ENCODE peak calls at places on chromosomes 11 and 22, in nine cellular contexts. One of them, this sample, is unnamed.
A peak's percentile ranks its signal among the peaks of the same experiment; 100 is the strongest.

GRCh38 chr11:88320149-88320559 is 17.4 kb downstream of the CTSC start:
- DNase-seq in H9: no peak
- DNase-seq in SK-N-SH: no peak
- DNase-seq in lower lobe of right lung: no peak
- DNase-seq in GM23338: no peak
- DNase-seq in cardiac muscle cell: no peak
- DNase-seq in IMR-90: peak; percentile 76
- DNase-seq in upper lobe of left lung: no peak
- DNase-seq in stomach: no peak
- DNase-seq in this sample: no peak

GRCh38 chr22:47148956-47149748 is 386.7 kb downstream of the TBC1D22A start:
- DNase-seq in IMR-90: no peak
- DNase-seq in H9: no peak
- DNase-seq in lower lobe of right lung: no peak
- DNase-seq in GM23338: no peak
- DNase-seq in SK-N-SH: no peak
- DNase-seq in cardiac muscle cell: no peak
- DNase-seq in upper lobe of left lung: no peak
- DNase-seq in stomach: no peak
- DNase-seq in this sample: no peak

GRCh38 chr11:64659417-64660144 is 63.4 kb downstream of the NRXN2 start:
- DNase-seq in stomach: no peak
- DNase-seq in H9: no peak
- DNase-seq in IMR-90: peak; percentile 93
- DNase-seq in GM23338: no peak
- DNase-seq in upper lobe of left lung: no peak
- DNase-seq in cardiac muscle cell: no peak
- DNase-seq in lower lobe of right lung: peak; percentile 22
- DNase-seq in SK-N-SH: no peak
- DNase-seq in this sample: no peak

GRCh38 chr11:61187505-61188130 is 15.7 kb upstream of the PGA3 start:
- DNase-seq in lower lobe of right lung: peak; percentile 76
- DNase-seq in SK-N-SH: peak; percentile 83
- DNase-seq in cardiac muscle cell: peak; percentile 89
- DNase-seq in upper lobe of left lung: peak; percentile 75
- DNase-seq in IMR-90: peak; percentile 77
- DNase-seq in GM23338: peak; percentile 93
- DNase-seq in H9: peak; percentile 77
- DNase-seq in stomach: peak; percentile 86
- DNase-seq in this sample: no peak

GRCh38 chr11:12410006-12410728 is 32.8 kb downstream of the PARVA start:
- DNase-seq in IMR-90: peak; percentile 51
- DNase-seq in lower lobe of right lung: no peak
- DNase-seq in SK-N-SH: peak; percentile 30
- DNase-seq in GM23338: peak; percentile 38
- DNase-seq in upper lobe of left lung: no peak
- DNase-seq in H9: peak; percentile 49
- DNase-seq in cardiac muscle cell: peak; percentile 15
- DNase-seq in stomach: no peak
- DNase-seq in this sample: no peak

GRCh38 chr11:92329644-92330043 is 105.0 kb downstream of the FAT3 start:
- DNase-seq in SK-N-SH: no peak
- DNase-seq in lower lobe of right lung: no peak
- DNase-seq in IMR-90: peak; percentile 38
- DNase-seq in GM23338: no peak
- DNase-seq in cardiac muscle cell: no peak
- DNase-seq in stomach: no peak
- DNase-seq in upper lobe of left lung: no peak
- DNase-seq in H9: no peak
- DNase-seq in this sample: no peak

GRCh38 chr22:36872084-36872483 is 11.3 kb downstream of the NCF4 start:
- DNase-seq in GM23338: no peak
- DNase-seq in stomach: no peak
- DNase-seq in SK-N-SH: peak; percentile 3
- DNase-seq in H9: no peak
- DNase-seq in lower lobe of right lung: no peak
- DNase-seq in cardiac muscle cell: no peak
- DNase-seq in IMR-90: no peak
- DNase-seq in upper lobe of left lung: no peak
- DNase-seq in this sample: no peak

GRCh38 chr11:18907391-18907790 is 31.8 kb downstream of the MRGPRX1 start:
- DNase-seq in stomach: no peak
- DNase-seq in GM23338: no peak
- DNase-seq in cardiac muscle cell: no peak
- DNase-seq in lower lobe of right lung: no peak
- DNase-seq in SK-N-SH: no peak
- DNase-seq in H9: no peak
- DNase-seq in upper lobe of left lung: no peak
- DNase-seq in IMR-90: no peak
- DNase-seq in this sample: no peak

GRCh38 chr11:71171576-71171975 is 80.8 kb downstream of the SHANK2 start:
- DNase-seq in IMR-90: no peak
- DNase-seq in stomach: no peak
- DNase-seq in lower lobe of right lung: no peak
- DNase-seq in cardiac muscle cell: no peak
- DNase-seq in upper lobe of left lung: no peak
- DNase-seq in GM23338: no peak
- DNase-seq in SK-N-SH: no peak
- DNase-seq in H9: no peak
- DNase-seq in this sample: no peak

GRCh38 chr11:60428517-60428916 is 855 bp upstream of the MS4A5 start:
- DNase-seq in cardiac muscle cell: no peak
- DNase-seq in lower lobe of right lung: no peak
- DNase-seq in GM23338: no peak
- DNase-seq in IMR-90: no peak
- DNase-seq in stomach: no peak
- DNase-seq in SK-N-SH: no peak
- DNase-seq in H9: no peak
- DNase-seq in upper lobe of left lung: no peak
- DNase-seq in this sample: no peak

GRCh38 chr11:19723572-19724342 is 11.1 kb downstream of the NAV2 start:
- DNase-seq in IMR-90: peak; percentile 55
- DNase-seq in H9: no peak
- DNase-seq in cardiac muscle cell: no peak
- DNase-seq in SK-N-SH: peak; percentile 85
- DNase-seq in lower lobe of right lung: peak; percentile 47
- DNase-seq in GM23338: no peak
- DNase-seq in upper lobe of left lung: no peak
- DNase-seq in stomach: no peak
- DNase-seq in this sample: peak; percentile 70

GRCh38 chr11:133526790-133527189 is 5.5 kb downstream of the OPCML start:
- DNase-seq in stomach: no peak
- DNase-seq in lower lobe of right lung: no peak
- DNase-seq in IMR-90: no peak
- DNase-seq in upper lobe of left lung: no peak
- DNase-seq in SK-N-SH: peak; percentile 61
- DNase-seq in H9: no peak
- DNase-seq in cardiac muscle cell: peak; percentile 71
- DNase-seq in GM23338: no peak
- DNase-seq in this sample: no peak

GRCh38 chr11:128116447-128117240 is 470.7 kb downstream of the ETS1 start:
- DNase-seq in SK-N-SH: no peak
- DNase-seq in stomach: no peak
- DNase-seq in cardiac muscle cell: peak; percentile 0
- DNase-seq in GM23338: no peak
- DNase-seq in IMR-90: no peak
- DNase-seq in H9: no peak
- DNase-seq in upper lobe of left lung: no peak
- DNase-seq in lower lobe of right lung: no peak
- DNase-seq in this sample: no peak

GRCh38 chr22:38504731-38505594 is 1.1 kb downstream of the DDX17 start:
- DNase-seq in IMR-90: peak; percentile 48
- DNase-seq in stomach: peak; percentile 63
- DNase-seq in SK-N-SH: peak; percentile 11
- DNase-seq in GM23338: peak; percentile 53
- DNase-seq in upper lobe of left lung: peak; percentile 72
- DNase-seq in H9: no peak
- DNase-seq in cardiac muscle cell: peak; percentile 32
- DNase-seq in lower lobe of right lung: peak; percentile 80
- DNase-seq in this sample: peak; percentile 85

GRCh38 chr11:35045219-35045819 is 93.7 kb upstream of the CD44 start:
- DNase-seq in H9: no peak
- DNase-seq in lower lobe of right lung: no peak
- DNase-seq in upper lobe of left lung: peak; percentile 49
- DNase-seq in IMR-90: no peak
- DNase-seq in cardiac muscle cell: no peak
- DNase-seq in stomach: no peak
- DNase-seq in GM23338: no peak
- DNase-seq in SK-N-SH: no peak
- DNase-seq in this sample: no peak

GRCh38 chr11:90476442-90477007 is 253.7 kb upstream of the CHORDC1 start:
- DNase-seq in H9: peak; percentile 31
- DNase-seq in SK-N-SH: peak; percentile 2
- DNase-seq in GM23338: peak; percentile 67
- DNase-seq in cardiac muscle cell: peak; percentile 55
- DNase-seq in IMR-90: peak; percentile 0
- DNase-seq in lower lobe of right lung: no peak
- DNase-seq in upper lobe of left lung: peak; percentile 38
- DNase-seq in stomach: peak; percentile 37
- DNase-seq in this sample: no peak

GRCh38 chr11:65314501-65315203 is at the start of gene CDC42EP2:
- DNase-seq in GM23338: peak; percentile 87
- DNase-seq in IMR-90: peak; percentile 80
- DNase-seq in H9: peak; percentile 86
- DNase-seq in upper lobe of left lung: peak; percentile 93
- DNase-seq in lower lobe of right lung: peak; percentile 92
- DNase-seq in SK-N-SH: peak; percentile 97
- DNase-seq in cardiac muscle cell: peak; percentile 94
- DNase-seq in stomach: peak; percentile 91
- DNase-seq in this sample: peak; percentile 95

GRCh38 chr11:3136542-3137455 is 28.3 kb downstream of the OSBPL5 start:
- DNase-seq in stomach: no peak
- DNase-seq in cardiac muscle cell: no peak
- DNase-seq in lower lobe of right lung: peak; percentile 36
- DNase-seq in GM23338: no peak
- DNase-seq in upper lobe of left lung: no peak
- DNase-seq in SK-N-SH: no peak
- DNase-seq in IMR-90: no peak
- DNase-seq in H9: no peak
- DNase-seq in this sample: peak; percentile 57

GRCh38 chr11:46247664-46248063 is 29.8 kb upstream of the CREB3L1 start:
- DNase-seq in IMR-90: peak; percentile 54
- DNase-seq in stomach: peak; percentile 75
- DNase-seq in SK-N-SH: no peak
- DNase-seq in GM23338: peak; percentile 94
- DNase-seq in cardiac muscle cell: peak; percentile 42
- DNase-seq in H9: peak; percentile 80
- DNase-seq in lower lobe of right lung: no peak
- DNase-seq in upper lobe of left lung: peak; percentile 73
- DNase-seq in this sample: no peak

DNA sequence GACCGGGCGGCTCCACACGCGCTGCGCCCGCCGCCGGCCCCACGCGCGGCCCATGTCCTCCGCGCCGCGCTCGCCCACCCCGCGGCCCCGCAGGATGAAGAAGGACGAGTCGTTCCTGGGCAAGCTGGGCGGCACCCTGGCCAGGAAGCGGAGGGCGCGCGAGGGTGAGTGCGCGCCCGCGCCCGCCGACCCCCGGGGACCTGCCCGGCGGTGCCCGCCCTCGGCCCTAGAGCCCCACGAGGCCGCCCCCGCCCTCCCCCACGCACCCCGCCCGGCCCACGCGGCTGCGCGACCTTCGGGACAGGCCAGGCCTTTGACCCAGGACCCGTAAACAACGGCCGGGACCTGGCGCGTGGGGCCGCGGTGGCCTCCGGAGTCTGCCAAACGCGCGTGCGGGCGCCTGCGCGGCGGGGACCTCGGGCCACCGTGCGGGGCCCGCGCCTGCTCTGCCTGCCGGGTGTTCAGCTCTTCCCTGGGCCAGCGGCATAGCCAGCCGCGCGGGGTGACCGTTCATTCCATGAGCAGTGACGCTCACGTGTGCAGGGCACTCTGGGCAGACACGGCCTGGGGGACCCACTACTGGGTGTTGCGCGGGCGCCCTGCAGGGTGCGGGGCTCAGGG is at the start of gene PARVB:
- DNase-seq in stomach: no peak
- DNase-seq in SK-N-SH: peak; percentile 84
- DNase-seq in H9: no peak
- DNase-seq in cardiac muscle cell: peak; percentile 47
- DNase-seq in lower lobe of right lung: peak; percentile 51
- DNase-seq in GM23338: peak; percentile 42
- DNase-seq in IMR-90: no peak
- DNase-seq in upper lobe of left lung: no peak
- DNase-seq in this sample: peak; percentile 70
- TF ChIP-seq CTCF in stomach: no peak
- TF ChIP-seq CTCF in SK-N-SH: no peak
- TF ChIP-seq CTCF in H9: no peak
- TF ChIP-seq CTCF in cardiac muscle cell: no peak
- TF ChIP-seq CTCF in lower lobe of right lung: no peak
- TF ChIP-seq CTCF in GM23338: no peak
- TF ChIP-seq CTCF in IMR-90: no peak
- TF ChIP-seq CTCF in upper lobe of left lung: no peak
- TF ChIP-seq CTCF in this sample: no peak

DNA sequence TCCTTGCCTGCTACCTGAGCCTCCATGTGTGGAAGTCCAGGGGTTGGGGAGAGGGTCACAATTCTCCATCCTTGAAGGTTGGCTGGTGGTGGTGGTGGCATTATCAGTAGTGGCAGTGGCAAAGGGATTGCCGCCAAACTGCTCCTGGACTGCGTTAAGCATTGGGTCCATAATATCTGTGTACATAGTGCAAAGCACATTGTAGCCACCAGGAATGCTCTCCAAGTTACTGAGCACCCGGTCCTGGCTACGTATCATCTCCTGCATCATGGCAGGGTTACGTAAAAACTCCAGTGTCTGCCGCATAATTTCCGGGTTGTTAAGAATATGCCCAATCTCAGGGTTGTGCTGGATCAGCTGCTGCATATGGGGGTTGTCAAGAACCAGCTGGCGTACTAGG is 1.2 kb downstream of the UBQLN3 start:
- DNase-seq in cardiac muscle cell: no peak
- DNase-seq in SK-N-SH: no peak
- DNase-seq in lower lobe of right lung: no peak
- DNase-seq in upper lobe of left lung: no peak
- DNase-seq in H9: no peak
- DNase-seq in IMR-90: no peak
- DNase-seq in stomach: no peak
- DNase-seq in GM23338: no peak
- DNase-seq in this sample: no peak
- H3K4me1 ChIP-seq in cardiac muscle cell: no peaks in the 10 kb centered on the region
- H3K4me1 ChIP-seq in SK-N-SH: no peaks in the 10 kb centered on the region
- H3K4me1 ChIP-seq in lower lobe of right lung: no peaks in the 10 kb centered on the region
- H3K4me1 ChIP-seq in upper lobe of left lung: no peaks in the 10 kb centered on the region
- H3K4me1 ChIP-seq in H9: no peaks in the 10 kb centered on the region
- H3K4me1 ChIP-seq in IMR-90: no peaks in the 10 kb centered on the region
- H3K4me1 ChIP-seq in stomach: no peaks in the 10 kb centered on the region
- H3K4me1 ChIP-seq in GM23338: no peaks in the 10 kb centered on the region
- H3K4me1 ChIP-seq in this sample: no peaks in the 10 kb centered on the region

GRCh38 chr11:116994195-116994594 is 104.0 kb downstream of the SIK3 start:
- DNase-seq in H9: no peak
- DNase-seq in IMR-90: no peak
- DNase-seq in SK-N-SH: no peak
- DNase-seq in cardiac muscle cell: no peak
- DNase-seq in GM23338: no peak
- DNase-seq in lower lobe of right lung: no peak
- DNase-seq in upper lobe of left lung: no peak
- DNase-seq in stomach: no peak
- DNase-seq in this sample: no peak
- H3K27ac ChIP-seq in H9: no peak overlapping the region
- H3K27ac ChIP-seq in IMR-90: no peak overlapping the region
- H3K27ac ChIP-seq in SK-N-SH: no peak overlapping the region
- H3K27ac ChIP-seq in cardiac muscle cell: peak overlapping the region; percentile 73
- H3K27ac ChIP-seq in GM23338: peak overlapping the region; percentile 28
- H3K27ac ChIP-seq in lower lobe of right lung: no peak overlapping the region
- H3K27ac ChIP-seq in upper lobe of left lung: no peak overlapping the region
- H3K27ac ChIP-seq in stomach: no peak overlapping the region
- H3K27ac ChIP-seq in this sample: no peak overlapping the region

GRCh38 chr22:30327864-30328345 is 1.2 kb upstream of the TBC1D10A start:
- DNase-seq in H9: peak; percentile 57
- DNase-seq in stomach: no peak
- DNase-seq in IMR-90: no peak
- DNase-seq in cardiac muscle cell: no peak
- DNase-seq in SK-N-SH: peak; percentile 35
- DNase-seq in upper lobe of left lung: no peak
- DNase-seq in GM23338: peak; percentile 72
- DNase-seq in lower lobe of right lung: no peak
- DNase-seq in this sample: no peak
- TF ChIP-seq CTCF in H9: peak; percentile 46
- TF ChIP-seq CTCF in stomach: no peak
- TF ChIP-seq CTCF in IMR-90: peak; percentile 13
- TF ChIP-seq CTCF in cardiac muscle cell: no peak
- TF ChIP-seq CTCF in SK-N-SH: peak; percentile 18
- TF ChIP-seq CTCF in upper lobe of left lung: no peak
- TF ChIP-seq CTCF in GM23338: peak; percentile 55
- TF ChIP-seq CTCF in lower lobe of right lung: no peak
- TF ChIP-seq CTCF in this sample: peak; percentile 12